ENCODE peak calls at places on chromosomes 13 and 19, in six cellular contexts. One of them, this sample, is unnamed.

GRCh38 chr19:45526143-45526542 is 18.9 kb downstream of the VASP start:
- DNase-seq in IMR-90: peak
- DNase-seq in K562: peak
- DNase-seq in testis: peak
- DNase-seq in Peyer's patch: peak
- DNase-seq in H54: peak
- DNase-seq in this sample: peak

GRCh38 chr19:34217952-34218817 is 36.2 kb upstream of the GARRE1 start:
- DNase-seq in IMR-90: peak
- DNase-seq in K562: peak
- DNase-seq in testis: peak
- DNase-seq in Peyer's patch: peak
- DNase-seq in H54: peak
- DNase-seq in this sample: peak

GRCh38 chr19:14416743-14417214 is 2.4 kb downstream of the DDX39A start:
- DNase-seq in IMR-90: no peak
- DNase-seq in K562: no peak
- DNase-seq in testis: no peak
- DNase-seq in Peyer's patch: peak
- DNase-seq in H54: no peak
- DNase-seq in this sample: peak

GRCh38 chr13:97226788-97227627 is 4.9 kb downstream of the MBNL2 start:
- DNase-seq in IMR-90: no peak
- DNase-seq in K562: peak
- DNase-seq in testis: peak
- DNase-seq in Peyer's patch: peak
- DNase-seq in H54: no peak
- DNase-seq in this sample: peak

GRCh38 chr13:71255633-71256032 is 611.4 kb downstream of the DACH1 start:
- DNase-seq in IMR-90: no peak
- DNase-seq in K562: no peak
- DNase-seq in testis: no peak
- DNase-seq in Peyer's patch: no peak
- DNase-seq in H54: no peak
- DNase-seq in this sample: no peak

GRCh38 chr19:3719868-3720532 is 11.8 kb downstream of the TJP3 start:
- DNase-seq in IMR-90: no peak
- DNase-seq in K562: no peak
- DNase-seq in testis: no peak
- DNase-seq in Peyer's patch: no peak
- DNase-seq in H54: no peak
- DNase-seq in this sample: no peak

GRCh38 chr19:48539503-48540096 is 12.4 kb upstream of the SULT2B1 start:
- DNase-seq in IMR-90: peak
- DNase-seq in K562: peak
- DNase-seq in testis: no peak
- DNase-seq in Peyer's patch: peak
- DNase-seq in H54: no peak
- DNase-seq in this sample: no peak

GRCh38 chr13:113361406-113361805 is 2.5 kb downstream of the GRTP1 start:
- DNase-seq in IMR-90: no peak
- DNase-seq in K562: no peak
- DNase-seq in testis: no peak
- DNase-seq in Peyer's patch: no peak
- DNase-seq in H54: no peak
- DNase-seq in this sample: no peak

GRCh38 chr19:17775245-17775927 is 19.6 kb upstream of the B3GNT3 start:
- DNase-seq in IMR-90: peak
- DNase-seq in K562: peak
- DNase-seq in testis: peak
- DNase-seq in Peyer's patch: peak
- DNase-seq in H54: no peak
- DNase-seq in this sample: no peak

DNA sequence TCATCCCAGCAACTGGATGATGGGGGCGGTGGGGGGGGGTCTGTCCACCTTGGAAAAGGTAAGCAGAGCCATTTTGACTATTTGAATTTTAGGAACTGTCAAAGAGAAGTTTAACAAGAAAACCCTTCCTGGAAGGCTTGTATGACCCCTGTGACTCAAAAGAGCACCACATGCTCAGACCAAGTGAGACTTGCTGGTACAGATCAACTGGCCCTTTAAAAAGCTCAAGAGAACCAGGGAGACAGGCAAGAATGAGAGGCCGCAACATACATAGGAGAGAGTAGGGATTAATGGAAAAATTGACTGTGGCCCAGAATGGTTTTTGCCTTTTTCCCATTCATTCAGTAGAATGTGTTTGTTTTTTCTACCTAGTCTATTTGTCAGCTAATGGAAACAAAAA is 26.2 kb upstream of the ATP8A2 start:
- DNase-seq in IMR-90: no peak
- DNase-seq in K562: no peak
- DNase-seq in testis: no peak
- DNase-seq in Peyer's patch: no peak
- DNase-seq in H54: no peak
- DNase-seq in this sample: no peak
- TF ChIP-seq POLR2A in IMR-90: peak
- TF ChIP-seq POLR2A in K562: no peak
- TF ChIP-seq POLR2A in testis: no peak
- TF ChIP-seq POLR2A in Peyer's patch: no peak
- TF ChIP-seq POLR2A in H54: no peak
- TF ChIP-seq POLR2A in this sample: no peak

DNA sequence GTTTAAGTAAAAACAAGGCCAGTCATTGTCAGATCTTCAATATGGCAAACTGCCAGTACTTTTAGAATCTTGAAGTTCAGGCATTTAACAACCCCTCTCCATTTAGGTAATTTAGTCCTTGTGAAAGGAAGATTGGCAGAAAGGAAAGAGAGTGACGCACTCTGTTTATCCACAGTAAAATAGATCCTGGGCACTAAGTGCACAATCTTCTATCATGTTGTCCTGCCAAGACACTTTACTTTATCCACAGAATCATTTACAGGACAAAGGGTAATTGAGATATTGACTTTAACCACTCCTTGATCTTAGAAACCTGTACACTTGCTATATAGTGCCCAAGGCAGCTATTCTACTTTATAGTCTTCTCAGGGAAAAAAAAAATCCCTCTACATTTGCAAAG is 786.4 kb upstream of the SLITRK1 start:
- DNase-seq in IMR-90: no peak
- DNase-seq in K562: no peak
- DNase-seq in testis: no peak
- DNase-seq in Peyer's patch: no peak
- DNase-seq in H54: no peak
- DNase-seq in this sample: no peak
- TF ChIP-seq POLR2A in IMR-90: no peak
- TF ChIP-seq POLR2A in K562: no peak
- TF ChIP-seq POLR2A in testis: no peak
- TF ChIP-seq POLR2A in Peyer's patch: no peak
- TF ChIP-seq POLR2A in H54: no peak
- TF ChIP-seq POLR2A in this sample: no peak

GRCh38 chr19:47047931-47048399 is 459 bp downstream of the TMEM160 start:
- DNase-seq in IMR-90: peak
- DNase-seq in K562: peak
- DNase-seq in testis: peak
- DNase-seq in Peyer's patch: peak
- DNase-seq in H54: peak
- DNase-seq in this sample: peak
- TF ChIP-seq POLR2A in IMR-90: no peak
- TF ChIP-seq POLR2A in K562: peak
- TF ChIP-seq POLR2A in testis: no peak
- TF ChIP-seq POLR2A in Peyer's patch: peak
- TF ChIP-seq POLR2A in H54: peak
- TF ChIP-seq POLR2A in this sample: no peak

GRCh38 chr19:19105365-19106060 is 32.8 kb downstream of the TMEM161A start:
- DNase-seq in IMR-90: no peak
- DNase-seq in K562: peak
- DNase-seq in testis: peak
- DNase-seq in Peyer's patch: peak
- DNase-seq in H54: no peak
- DNase-seq in this sample: peak
- TF ChIP-seq POLR2A in IMR-90: no peak
- TF ChIP-seq POLR2A in K562: peak
- TF ChIP-seq POLR2A in testis: no peak
- TF ChIP-seq POLR2A in Peyer's patch: no peak
- TF ChIP-seq POLR2A in H54: no peak
- TF ChIP-seq POLR2A in this sample: no peak

GRCh38 chr19:41233748-41234240 is 14.8 kb downstream of the AXL start:
- DNase-seq in IMR-90: no peak
- DNase-seq in K562: no peak
- DNase-seq in testis: no peak
- DNase-seq in Peyer's patch: peak
- DNase-seq in H54: no peak
- DNase-seq in this sample: no peak

GRCh38 chr19:41235480-41235879 is 16.5 kb downstream of the AXL start:
- DNase-seq in IMR-90: no peak
- DNase-seq in K562: no peak
- DNase-seq in testis: no peak
- DNase-seq in Peyer's patch: no peak
- DNase-seq in H54: no peak
- DNase-seq in this sample: no peak

GRCh38 chr19:41234512-41235208 is 15.6 kb downstream of the AXL start:
- DNase-seq in IMR-90: no peak
- DNase-seq in K562: no peak
- DNase-seq in testis: no peak
- DNase-seq in Peyer's patch: no peak
- DNase-seq in H54: no peak
- DNase-seq in this sample: no peak

GRCh38 chr19:41230067-41230857 is 11.2 kb downstream of the AXL start:
- DNase-seq in IMR-90: no peak
- DNase-seq in K562: no peak
- DNase-seq in testis: no peak
- DNase-seq in Peyer's patch: no peak
- DNase-seq in H54: no peak
- DNase-seq in this sample: no peak

DNA sequence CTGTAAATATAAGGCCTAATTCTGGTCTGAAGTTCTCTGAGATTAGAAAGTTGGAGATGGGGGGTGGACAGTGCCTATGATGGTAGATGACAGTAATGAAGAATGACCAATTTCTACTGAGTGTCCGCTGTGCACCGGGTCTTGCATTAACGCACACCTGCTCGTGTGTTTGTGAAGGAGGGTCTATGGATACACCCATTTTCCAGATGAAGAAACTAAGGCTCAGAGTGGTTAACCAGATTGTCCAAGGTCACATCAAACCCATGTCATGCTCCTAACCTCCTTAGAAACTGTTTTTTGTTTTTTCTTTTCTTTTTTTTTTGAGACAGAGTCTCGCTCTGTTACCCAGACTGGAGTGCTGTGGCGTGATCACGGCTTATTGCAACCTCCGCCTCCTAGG is 13.7 kb downstream of the AXL start:
- DNase-seq in IMR-90: no peak
- DNase-seq in K562: no peak
- DNase-seq in testis: no peak
- DNase-seq in Peyer's patch: no peak
- DNase-seq in H54: no peak
- DNase-seq in this sample: no peak
- TF ChIP-seq POLR2A in IMR-90: no peak
- TF ChIP-seq POLR2A in K562: no peak
- TF ChIP-seq POLR2A in testis: no peak
- TF ChIP-seq POLR2A in Peyer's patch: no peak
- TF ChIP-seq POLR2A in H54: no peak
- TF ChIP-seq POLR2A in this sample: no peak

GRCh38 chr19:54136086-54136863 is 1.3 kb upstream of the CNOT3 start:
- DNase-seq in IMR-90: peak
- DNase-seq in K562: no peak
- DNase-seq in testis: no peak
- DNase-seq in Peyer's patch: no peak
- DNase-seq in H54: peak
- DNase-seq in this sample: no peak

GRCh38 chr19:54136864-54137113 is 773 bp upstream of the CNOT3 start:
- DNase-seq in IMR-90: no peak
- DNase-seq in K562: no peak
- DNase-seq in testis: no peak
- DNase-seq in Peyer's patch: no peak
- DNase-seq in H54: no peak
- DNase-seq in this sample: no peak

GRCh38 chr19:54137913-54138776 is 583 bp downstream of the CNOT3 start:
- DNase-seq in IMR-90: no peak
- DNase-seq in K562: peak
- DNase-seq in testis: no peak
- DNase-seq in Peyer's patch: no peak
- DNase-seq in H54: peak
- DNase-seq in this sample: peak

GRCh38 chr19:54138777-54139256 is 1.3 kb downstream of the CNOT3 start:
- DNase-seq in IMR-90: no peak
- DNase-seq in K562: peak
- DNase-seq in testis: no peak
- DNase-seq in Peyer's patch: no peak
- DNase-seq in H54: no peak
- DNase-seq in this sample: peak

GRCh38 chr19:54137114-54137912 is at the start of gene CNOT3:
- DNase-seq in IMR-90: peak
- DNase-seq in K562: peak
- DNase-seq in testis: peak
- DNase-seq in Peyer's patch: peak
- DNase-seq in H54: peak
- DNase-seq in this sample: peak
- TF ChIP-seq POLR2A in IMR-90: peak
- TF ChIP-seq POLR2A in K562: peak
- TF ChIP-seq POLR2A in testis: peak
- TF ChIP-seq POLR2A in Peyer's patch: peak
- TF ChIP-seq POLR2A in H54: peak
- TF ChIP-seq POLR2A in this sample: peak

GRCh38 chr19:8342684-8343482 is at the start of gene KANK3:
- DNase-seq in IMR-90: peak
- DNase-seq in K562: peak
- DNase-seq in testis: peak
- DNase-seq in Peyer's patch: peak
- DNase-seq in H54: peak
- DNase-seq in this sample: peak
- TF ChIP-seq POLR2A in IMR-90: no peak
- TF ChIP-seq POLR2A in K562: no peak
- TF ChIP-seq POLR2A in testis: no peak
- TF ChIP-seq POLR2A in Peyer's patch: no peak
- TF ChIP-seq POLR2A in H54: no peak
- TF ChIP-seq POLR2A in this sample: no peak